ENCODE peak calls at places on chromosomes 5 and 9, in nine cellular contexts. One of them, this sample, is unnamed.

GRCh38 chr9:70079364-70080103 is 35.9 kb downstream of the MAMDC2 start:
- DNase-seq in germinal center: no peak
- DNase-seq in left ventricle myocardium inferior: no peak
- DNase-seq in NCI-H774: peak
- DNase-seq in posterior cingulate gyrus: no peak
- DNase-seq in stimulated activated CD8-positive, alpha-beta memory T cell treated with anti-CD3 and anti-CD28 coated beads, Interleukin-2, amount 100 ng/mL, for 1 hour: no peak
- DNase-seq in HFFc6: no peak
- DNase-seq in fibroblast of mammary gland: peak
- DNase-seq in heart left ventricle: peak
- DNase-seq in this sample: peak

GRCh38 chr9:12859704-12860251 is 85.0 kb downstream of the LURAP1L start:
- DNase-seq in left ventricle myocardium inferior: no peak
- DNase-seq in fibroblast of mammary gland: peak
- DNase-seq in stimulated activated CD8-positive, alpha-beta memory T cell treated with anti-CD3 and anti-CD28 coated beads, Interleukin-2, amount 100 ng/mL, for 1 hour: no peak
- DNase-seq in posterior cingulate gyrus: no peak
- DNase-seq in HFFc6: peak
- DNase-seq in germinal center: no peak
- DNase-seq in heart left ventricle: no peak
- DNase-seq in NCI-H774: no peak
- DNase-seq in this sample: peak

GRCh38 chr5:31944683-31945445 is 229.3 kb downstream of the GOLPH3 start:
- DNase-seq in germinal center: no peak
- DNase-seq in NCI-H774: peak
- DNase-seq in posterior cingulate gyrus: no peak
- DNase-seq in heart left ventricle: no peak
- DNase-seq in left ventricle myocardium inferior: no peak
- DNase-seq in HFFc6: no peak
- DNase-seq in fibroblast of mammary gland: no peak
- DNase-seq in stimulated activated CD8-positive, alpha-beta memory T cell treated with anti-CD3 and anti-CD28 coated beads, Interleukin-2, amount 100 ng/mL, for 1 hour: no peak
- DNase-seq in this sample: no peak

GRCh38 chr5:111643499-111643898 is 113.5 kb downstream of the NREP start:
- DNase-seq in stimulated activated CD8-positive, alpha-beta memory T cell treated with anti-CD3 and anti-CD28 coated beads, Interleukin-2, amount 100 ng/mL, for 1 hour: no peak
- DNase-seq in NCI-H774: no peak
- DNase-seq in posterior cingulate gyrus: no peak
- DNase-seq in germinal center: no peak
- DNase-seq in left ventricle myocardium inferior: no peak
- DNase-seq in HFFc6: no peak
- DNase-seq in fibroblast of mammary gland: no peak
- DNase-seq in heart left ventricle: no peak
- DNase-seq in this sample: no peak

GRCh38 chr5:124865603-124866354 is 119.3 kb upstream of the ZNF608 start:
- DNase-seq in heart left ventricle: no peak
- DNase-seq in left ventricle myocardium inferior: no peak
- DNase-seq in stimulated activated CD8-positive, alpha-beta memory T cell treated with anti-CD3 and anti-CD28 coated beads, Interleukin-2, amount 100 ng/mL, for 1 hour: no peak
- DNase-seq in NCI-H774: no peak
- DNase-seq in fibroblast of mammary gland: no peak
- DNase-seq in HFFc6: no peak
- DNase-seq in posterior cingulate gyrus: no peak
- DNase-seq in germinal center: no peak
- DNase-seq in this sample: peak

GRCh38 chr5:181053760-181054122 is 13.7 kb downstream of the BTNL9 start:
- DNase-seq in NCI-H774: no peak
- DNase-seq in left ventricle myocardium inferior: no peak
- DNase-seq in HFFc6: no peak
- DNase-seq in fibroblast of mammary gland: no peak
- DNase-seq in heart left ventricle: no peak
- DNase-seq in stimulated activated CD8-positive, alpha-beta memory T cell treated with anti-CD3 and anti-CD28 coated beads, Interleukin-2, amount 100 ng/mL, for 1 hour: no peak
- DNase-seq in germinal center: no peak
- DNase-seq in posterior cingulate gyrus: no peak
- DNase-seq in this sample: no peak

GRCh38 chr9:116087246-116087645 is 66.3 kb upstream of the PAPPA start:
- DNase-seq in heart left ventricle: peak
- DNase-seq in germinal center: no peak
- DNase-seq in stimulated activated CD8-positive, alpha-beta memory T cell treated with anti-CD3 and anti-CD28 coated beads, Interleukin-2, amount 100 ng/mL, for 1 hour: no peak
- DNase-seq in NCI-H774: peak
- DNase-seq in left ventricle myocardium inferior: peak
- DNase-seq in HFFc6: no peak
- DNase-seq in fibroblast of mammary gland: peak
- DNase-seq in posterior cingulate gyrus: no peak
- DNase-seq in this sample: peak

GRCh38 chr9:26357803-26358339 is 534.7 kb downstream of the CAAP1 start:
- DNase-seq in heart left ventricle: no peak
- DNase-seq in HFFc6: no peak
- DNase-seq in left ventricle myocardium inferior: no peak
- DNase-seq in posterior cingulate gyrus: no peak
- DNase-seq in germinal center: no peak
- DNase-seq in fibroblast of mammary gland: no peak
- DNase-seq in NCI-H774: no peak
- DNase-seq in stimulated activated CD8-positive, alpha-beta memory T cell treated with anti-CD3 and anti-CD28 coated beads, Interleukin-2, amount 100 ng/mL, for 1 hour: no peak
- DNase-seq in this sample: no peak

GRCh38 chr9:117555964-117556629 is 141.2 kb upstream of the ASTN2 start:
- DNase-seq in posterior cingulate gyrus: no peak
- DNase-seq in NCI-H774: peak
- DNase-seq in stimulated activated CD8-positive, alpha-beta memory T cell treated with anti-CD3 and anti-CD28 coated beads, Interleukin-2, amount 100 ng/mL, for 1 hour: no peak
- DNase-seq in HFFc6: peak
- DNase-seq in heart left ventricle: peak
- DNase-seq in left ventricle myocardium inferior: peak
- DNase-seq in germinal center: peak
- DNase-seq in fibroblast of mammary gland: peak
- DNase-seq in this sample: peak

GRCh38 chr9:130766031-130766903 is 68.8 kb upstream of the ABL1 start:
- DNase-seq in stimulated activated CD8-positive, alpha-beta memory T cell treated with anti-CD3 and anti-CD28 coated beads, Interleukin-2, amount 100 ng/mL, for 1 hour: no peak
- DNase-seq in heart left ventricle: no peak
- DNase-seq in fibroblast of mammary gland: no peak
- DNase-seq in left ventricle myocardium inferior: no peak
- DNase-seq in germinal center: no peak
- DNase-seq in NCI-H774: no peak
- DNase-seq in HFFc6: no peak
- DNase-seq in posterior cingulate gyrus: no peak
- DNase-seq in this sample: no peak

GRCh38 chr5:159905496-159905895 is 10.8 kb upstream of the ADRA1B start:
- DNase-seq in posterior cingulate gyrus: no peak
- DNase-seq in left ventricle myocardium inferior: no peak
- DNase-seq in HFFc6: peak
- DNase-seq in stimulated activated CD8-positive, alpha-beta memory T cell treated with anti-CD3 and anti-CD28 coated beads, Interleukin-2, amount 100 ng/mL, for 1 hour: no peak
- DNase-seq in NCI-H774: no peak
- DNase-seq in germinal center: no peak
- DNase-seq in fibroblast of mammary gland: peak
- DNase-seq in heart left ventricle: no peak
- DNase-seq in this sample: peak

GRCh38 chr9:9961487-9961886 is 651.3 kb downstream of the PTPRD start:
- DNase-seq in germinal center: no peak
- DNase-seq in stimulated activated CD8-positive, alpha-beta memory T cell treated with anti-CD3 and anti-CD28 coated beads, Interleukin-2, amount 100 ng/mL, for 1 hour: no peak
- DNase-seq in HFFc6: no peak
- DNase-seq in heart left ventricle: no peak
- DNase-seq in posterior cingulate gyrus: no peak
- DNase-seq in left ventricle myocardium inferior: no peak
- DNase-seq in NCI-H774: no peak
- DNase-seq in fibroblast of mammary gland: no peak
- DNase-seq in this sample: no peak

GRCh38 chr9:89021154-89021803 is 30.0 kb downstream of the S1PR3 start:
- DNase-seq in germinal center: no peak
- DNase-seq in posterior cingulate gyrus: no peak
- DNase-seq in heart left ventricle: no peak
- DNase-seq in stimulated activated CD8-positive, alpha-beta memory T cell treated with anti-CD3 and anti-CD28 coated beads, Interleukin-2, amount 100 ng/mL, for 1 hour: no peak
- DNase-seq in HFFc6: peak
- DNase-seq in left ventricle myocardium inferior: no peak
- DNase-seq in NCI-H774: no peak
- DNase-seq in fibroblast of mammary gland: peak
- DNase-seq in this sample: peak

GRCh38 chr5:93899026-93899600 is 157.7 kb upstream of the POU5F2 start:
- DNase-seq in left ventricle myocardium inferior: no peak
- DNase-seq in germinal center: peak
- DNase-seq in heart left ventricle: no peak
- DNase-seq in fibroblast of mammary gland: peak
- DNase-seq in HFFc6: no peak
- DNase-seq in NCI-H774: no peak
- DNase-seq in posterior cingulate gyrus: no peak
- DNase-seq in stimulated activated CD8-positive, alpha-beta memory T cell treated with anti-CD3 and anti-CD28 coated beads, Interleukin-2, amount 100 ng/mL, for 1 hour: no peak
- DNase-seq in this sample: no peak

GRCh38 chr5:127486471-127486870 is 31.0 kb upstream of the PRRC1 start:
- DNase-seq in fibroblast of mammary gland: no peak
- DNase-seq in germinal center: no peak
- DNase-seq in HFFc6: no peak
- DNase-seq in NCI-H774: no peak
- DNase-seq in posterior cingulate gyrus: no peak
- DNase-seq in heart left ventricle: no peak
- DNase-seq in left ventricle myocardium inferior: no peak
- DNase-seq in stimulated activated CD8-positive, alpha-beta memory T cell treated with anti-CD3 and anti-CD28 coated beads, Interleukin-2, amount 100 ng/mL, for 1 hour: no peak
- DNase-seq in this sample: no peak

GRCh38 chr5:71832812-71833456 is 113.9 kb downstream of the CARTPT start:
- DNase-seq in NCI-H774: no peak
- DNase-seq in germinal center: no peak
- DNase-seq in left ventricle myocardium inferior: no peak
- DNase-seq in stimulated activated CD8-positive, alpha-beta memory T cell treated with anti-CD3 and anti-CD28 coated beads, Interleukin-2, amount 100 ng/mL, for 1 hour: no peak
- DNase-seq in heart left ventricle: no peak
- DNase-seq in posterior cingulate gyrus: no peak
- DNase-seq in fibroblast of mammary gland: no peak
- DNase-seq in HFFc6: no peak
- DNase-seq in this sample: no peak

GRCh38 chr9:6090811-6091210 is 75.4 kb upstream of the RANBP6 start:
- DNase-seq in left ventricle myocardium inferior: no peak
- DNase-seq in fibroblast of mammary gland: no peak
- DNase-seq in germinal center: no peak
- DNase-seq in heart left ventricle: no peak
- DNase-seq in HFFc6: no peak
- DNase-seq in stimulated activated CD8-positive, alpha-beta memory T cell treated with anti-CD3 and anti-CD28 coated beads, Interleukin-2, amount 100 ng/mL, for 1 hour: no peak
- DNase-seq in NCI-H774: no peak
- DNase-seq in posterior cingulate gyrus: no peak
- DNase-seq in this sample: no peak

GRCh38 chr9:102101723-102102122 is 363.3 kb upstream of the GRIN3A start:
- DNase-seq in stimulated activated CD8-positive, alpha-beta memory T cell treated with anti-CD3 and anti-CD28 coated beads, Interleukin-2, amount 100 ng/mL, for 1 hour: no peak
- DNase-seq in posterior cingulate gyrus: no peak
- DNase-seq in HFFc6: no peak
- DNase-seq in germinal center: no peak
- DNase-seq in NCI-H774: no peak
- DNase-seq in left ventricle myocardium inferior: no peak
- DNase-seq in fibroblast of mammary gland: peak
- DNase-seq in heart left ventricle: no peak
- DNase-seq in this sample: peak

GRCh38 chr5:125696762-125697161 is 726.4 kb upstream of the GRAMD2B start:
- DNase-seq in left ventricle myocardium inferior: no peak
- DNase-seq in germinal center: no peak
- DNase-seq in stimulated activated CD8-positive, alpha-beta memory T cell treated with anti-CD3 and anti-CD28 coated beads, Interleukin-2, amount 100 ng/mL, for 1 hour: no peak
- DNase-seq in heart left ventricle: peak
- DNase-seq in posterior cingulate gyrus: no peak
- DNase-seq in HFFc6: peak
- DNase-seq in fibroblast of mammary gland: peak
- DNase-seq in NCI-H774: no peak
- DNase-seq in this sample: peak

GRCh38 chr5:143966280-143966679 is 154.3 kb downstream of the HMHB1 start:
- DNase-seq in NCI-H774: no peak
- DNase-seq in HFFc6: no peak
- DNase-seq in heart left ventricle: no peak
- DNase-seq in left ventricle myocardium inferior: no peak
- DNase-seq in posterior cingulate gyrus: no peak
- DNase-seq in stimulated activated CD8-positive, alpha-beta memory T cell treated with anti-CD3 and anti-CD28 coated beads, Interleukin-2, amount 100 ng/mL, for 1 hour: no peak
- DNase-seq in fibroblast of mammary gland: no peak
- DNase-seq in germinal center: no peak
- DNase-seq in this sample: no peak

GRCh38 chr9:123660691-123661090 is 269.2 kb downstream of the DENND1A start:
- DNase-seq in left ventricle myocardium inferior: no peak
- DNase-seq in stimulated activated CD8-positive, alpha-beta memory T cell treated with anti-CD3 and anti-CD28 coated beads, Interleukin-2, amount 100 ng/mL, for 1 hour: no peak
- DNase-seq in posterior cingulate gyrus: no peak
- DNase-seq in NCI-H774: no peak
- DNase-seq in HFFc6: no peak
- DNase-seq in germinal center: no peak
- DNase-seq in fibroblast of mammary gland: no peak
- DNase-seq in heart left ventricle: no peak
- DNase-seq in this sample: no peak

This sample was measured in iris pigment epithelial cell.